ENCODE peak calls at places on chromosomes 11 and 22, in ten cellular contexts. N, X, L, P, H, B, M, Z, V and I are unnamed samples.

GRCh38 chr11:17594686-17595192 is 47.7 kb downstream of the OTOG start:
- DNase-seq in X (no peak), B (peak), H (no peak), N (no peak), Z (no peak), V (no peak), L (no peak), M (no peak), P (no peak), I (no peak)

GRCh38 chr11:48109046-48109666 is 107.5 kb upstream of the OR4B1 start:
- DNase-seq in B (no peak), N (no peak), M (peak), V (peak), P (peak), H (no peak), L (peak), Z (no peak), X (peak), I (peak)

GRCh38 chr11:83151274-83151977 is 5.5 kb upstream of the PCF11 start:
- DNase-seq in B (peak), M (peak), L (no peak), N (no peak), V (no peak), X (no peak), Z (no peak), H (no peak), P (no peak), I (peak)

GRCh38 chr22:46041642-46042041 is 64.7 kb upstream of the WNT7B start:
- DNase-seq in X (no peak), Z (no peak), N (no peak), P (no peak), V (no peak), H (no peak), B (no peak), M (no peak), L (no peak), I (no peak)

GRCh38 chr11:130815921-130816320 is 100.4 kb downstream of the SNX19 start:
- DNase-seq in H (no peak), B (no peak), L (no peak), Z (no peak), P (no peak), X (no peak), N (no peak), M (no peak), V (no peak), I (no peak)

GRCh38 chr11:70910835-70911234 is 341.5 kb downstream of the SHANK2 start:
- DNase-seq in B (no peak), N (no peak), H (no peak), P (no peak), L (no peak), M (peak), V (no peak), X (no peak), Z (no peak), I (no peak)

GRCh38 chr11:111531687-111532364 is 8.7 kb upstream of the LAYN start:
- DNase-seq in B (no peak), H (no peak), P (peak), V (no peak), L (no peak), N (no peak), Z (no peak), M (peak), X (no peak), I (peak)

GRCh38 chr11:18726040-18726439 is at the start of gene IGSF22:
- DNase-seq in Z (no peak), V (no peak), N (no peak), P (no peak), B (no peak), M (no peak), X (no peak), H (no peak), L (no peak), I (no peak)

GRCh38 chr11:57303990-57304579 is 20.7 kb downstream of the TNKS1BP1 start:
- DNase-seq in Z (no peak), V (no peak), L (no peak), B (no peak), X (no peak), M (peak), H (no peak), P (no peak), N (no peak), I (no peak)

GRCh38 chr22:42697542-42698013 is 23.1 kb downstream of the A4GALT start:
- DNase-seq in L (no peak), N (no peak), B (peak), Z (no peak), P (no peak), V (no peak), M (peak), H (no peak), X (peak), I (no peak)

GRCh38 chr11:96337541-96338530 is 5.2 kb downstream of the MAML2 start:
- DNase-seq in M (no peak), B (no peak), X (no peak), V (no peak), N (no peak), H (no peak), Z (no peak), L (no peak), P (no peak), I (peak)

GRCh38 chr11:6321961-6322362 is 1.7 kb upstream of the CAVIN3 start:
- DNase-seq in M (peak), H (no peak), N (no peak), Z (no peak), P (no peak), B (no peak), L (no peak), V (peak), X (no peak), I (no peak)

GRCh38 chr11:100354736-100355135 is 332.4 kb upstream of the ARHGAP42 start:
- DNase-seq in L (no peak), H (no peak), V (peak), P (no peak), N (no peak), M (no peak), B (no peak), Z (no peak), X (no peak), I (no peak)

GRCh38 chr11:56967726-56968125 is 21.0 kb upstream of the OR5AK2 start:
- DNase-seq in L (no peak), N (no peak), V (no peak), X (no peak), H (no peak), B (no peak), Z (no peak), P (no peak), M (no peak), I (no peak)

GRCh38 chr11:127003260-127003981 is 2.9 kb upstream of the KIRREL3 start:
- DNase-seq in X (no peak), H (no peak), N (no peak), V (no peak), P (no peak), B (no peak), M (no peak), L (peak), Z (no peak), I (no peak)

GRCh38 chr11:112605093-112605666 is 344.5 kb upstream of the PLET1 start:
- DNase-seq in B (no peak), M (no peak), Z (no peak), P (no peak), X (no peak), L (no peak), H (no peak), N (no peak), V (peak), I (no peak)